ENCODE peak calls at places on chromosomes 6 and 20, in nine cellular contexts. Z, Y, T, M, K, A, G, D and U are unnamed samples. For H3K4me1, the result is how much of the 10 kb centered on the place peaks cover.

GRCh38 chr6:107221519-107221918 is 106.2 kb upstream of the BEND3 start:
- DNase-seq in Z (no peak), Y (no peak), T (no peak), M (no peak), K (no peak), A (no peak), G (no peak), D (no peak), U (no peak)

GRCh38 chr6:31574106-31575061 is 981 bp upstream of the TNF start:
- DNase-seq in Z (no peak), Y (no peak), T (no peak), M (no peak), K (no peak), A (no peak), G (no peak), D (peak), U (no peak)

GRCh38 chr6:21220271-21220987 is 373.1 kb upstream of the SOX4 start:
- DNase-seq in Z (no peak), Y (no peak), T (no peak), M (no peak), K (no peak), A (no peak), G (no peak), D (no peak), U (peak)

GRCh38 chr6:154920502-154921200 is 74.5 kb upstream of the TIAM2 start:
- DNase-seq in Z (no peak), Y (no peak), T (no peak), M (no peak), K (no peak), A (no peak), G (no peak), D (no peak), U (no peak)

GRCh38 chr6:35489995-35490791 is 6.7 kb downstream of the TEAD3 start:
- DNase-seq in Z (no peak), Y (no peak), T (peak), M (peak), K (no peak), A (peak), G (no peak), D (peak), U (peak)

GRCh38 chr6:2748183-2748582 is 2.5 kb downstream of the MYLK4 start:
- DNase-seq in Z (no peak), Y (no peak), T (no peak), M (no peak), K (no peak), A (no peak), G (no peak), D (no peak), U (no peak)

GRCh38 chr6:161459008-161459407 is 185.1 kb upstream of the AGPAT4 start:
- DNase-seq in Z (no peak), Y (no peak), T (no peak), M (no peak), K (no peak), A (no peak), G (no peak), D (no peak), U (no peak)

GRCh38 chr20:17823382-17824144 is 123.8 kb downstream of the BANF2 start:
- DNase-seq in Z (no peak), Y (no peak), T (no peak), M (no peak), K (no peak), A (no peak), G (no peak), D (no peak), U (no peak)

GRCh38 chr6:142416179-142416578 is 114.4 kb downstream of the ADGRG6 start:
- DNase-seq in Z (no peak), Y (no peak), T (no peak), M (no peak), K (no peak), A (no peak), G (no peak), D (no peak), U (no peak)

GRCh38 chr6:56984374-56984773 is 29.5 kb downstream of the BEND6 start:
- DNase-seq in Z (no peak), Y (no peak), T (no peak), M (no peak), K (no peak), A (no peak), G (no peak), D (no peak), U (no peak)

GRCh38 chr20:44900231-44900854 is 9.5 kb upstream of the PABPC1L start:
- DNase-seq in Z (no peak), Y (no peak), T (no peak), M (no peak), K (no peak), A (no peak), G (no peak), D (no peak), U (no peak)

GRCh38 chr6:161215193-161215592 is 58.7 kb downstream of the AGPAT4 start:
- DNase-seq in Z (no peak), Y (no peak), T (no peak), M (no peak), K (no peak), A (no peak), G (no peak), D (no peak), U (no peak)

GRCh38 chr6:107655245-107655644 is 165.3 kb downstream of the SOBP start:
- DNase-seq in Z (no peak), Y (no peak), T (no peak), M (no peak), K (no peak), A (no peak), G (no peak), D (peak), U (no peak)

GRCh38 chr6:100460650-100461204 is 4.0 kb downstream of the SIM1 start:
- DNase-seq in Z (no peak), Y (no peak), T (no peak), M (no peak), K (no peak), A (no peak), G (no peak), D (peak), U (no peak)

GRCh38 chr20:53582574-53583351 is 10.9 kb downstream of the ZNF217 start:
- DNase-seq in Z (peak), Y (peak), T (no peak), M (no peak), K (no peak), A (peak), G (no peak), D (peak), U (no peak)

GRCh38 chr6:5723905-5724691 is 282.6 kb downstream of the NRN1 start:
- DNase-seq in Z (no peak), Y (peak), T (no peak), M (no peak), K (peak), A (no peak), G (no peak), D (peak), U (no peak)

GRCh38 chr6:139390447-139390846 is 16.0 kb upstream of the CITED2 start:
- DNase-seq in Z (no peak), Y (no peak), T (no peak), M (no peak), K (no peak), A (no peak), G (no peak), D (no peak), U (no peak)

GRCh38 chr6:30044630-30045029 is 16.4 kb upstream of the POLR1H start:
- DNase-seq in Z (no peak), Y (peak), T (no peak), M (no peak), K (no peak), A (no peak), G (no peak), D (no peak), U (no peak)

GRCh38 chr6:63598001-63598250 is 25.6 kb downstream of the LOC128125822 start:
- DNase-seq in Z (no peak), Y (peak), T (no peak), M (no peak), K (no peak), A (no peak), G (no peak), D (peak), U (no peak)

GRCh38 chr6:45625191-45625664 is 247.5 kb upstream of the SUPT3H start:
- DNase-seq in Z (no peak), Y (no peak), T (no peak), M (no peak), K (no peak), A (no peak), G (no peak), D (no peak), U (no peak)

GRCh38 chr6:35717449-35718353 is 19.1 kb upstream of the ARMC12 start:
- DNase-seq in Z (no peak), Y (no peak), T (no peak), M (no peak), K (no peak), A (no peak), G (no peak), D (peak), U (no peak)

GRCh38 chr20:7231303-7231702 is 463.8 kb downstream of the BMP2 start:
- DNase-seq in Z (no peak), Y (no peak), T (no peak), M (no peak), K (no peak), A (no peak), G (no peak), D (no peak), U (no peak)

GRCh38 chr6:149436647-149437046 is 36.6 kb downstream of the SUMO4 start:
- DNase-seq in Z (no peak), Y (no peak), T (no peak), M (no peak), K (no peak), A (no peak), G (no peak), D (no peak), U (no peak)

GRCh38 chr6:34138924-34139323 is 7.0 kb downstream of the GRM4 start:
- DNase-seq in Z (no peak), Y (no peak), T (no peak), M (no peak), K (no peak), A (no peak), G (no peak), D (peak), U (no peak)

GRCh38 chr6:34142599-34142998 is 3.3 kb downstream of the GRM4 start:
- DNase-seq in Z (no peak), Y (peak), T (no peak), M (no peak), K (no peak), A (no peak), G (no peak), D (peak), U (no peak)

GRCh38 chr6:34142046-34142445 is 3.8 kb downstream of the GRM4 start:
- DNase-seq in Z (no peak), Y (no peak), T (no peak), M (no peak), K (no peak), A (no peak), G (no peak), D (no peak), U (no peak)

GRCh38 chr6:34138191-34138590 is 7.7 kb downstream of the GRM4 start:
- DNase-seq in Z (no peak), Y (no peak), T (no peak), M (no peak), K (no peak), A (no peak), G (no peak), D (no peak), U (no peak)

GRCh38 chr6:34140075-34140474 is 5.8 kb downstream of the GRM4 start:
- DNase-seq in Z (no peak), Y (no peak), T (no peak), M (no peak), K (no peak), A (no peak), G (no peak), D (no peak), U (no peak)
- H3K4me1 ChIP-seq in Z (under half), Y (under half), T (under half), M (under half), K (under half), A (under half), G (under half), D (under half), U (under half)

DNA sequence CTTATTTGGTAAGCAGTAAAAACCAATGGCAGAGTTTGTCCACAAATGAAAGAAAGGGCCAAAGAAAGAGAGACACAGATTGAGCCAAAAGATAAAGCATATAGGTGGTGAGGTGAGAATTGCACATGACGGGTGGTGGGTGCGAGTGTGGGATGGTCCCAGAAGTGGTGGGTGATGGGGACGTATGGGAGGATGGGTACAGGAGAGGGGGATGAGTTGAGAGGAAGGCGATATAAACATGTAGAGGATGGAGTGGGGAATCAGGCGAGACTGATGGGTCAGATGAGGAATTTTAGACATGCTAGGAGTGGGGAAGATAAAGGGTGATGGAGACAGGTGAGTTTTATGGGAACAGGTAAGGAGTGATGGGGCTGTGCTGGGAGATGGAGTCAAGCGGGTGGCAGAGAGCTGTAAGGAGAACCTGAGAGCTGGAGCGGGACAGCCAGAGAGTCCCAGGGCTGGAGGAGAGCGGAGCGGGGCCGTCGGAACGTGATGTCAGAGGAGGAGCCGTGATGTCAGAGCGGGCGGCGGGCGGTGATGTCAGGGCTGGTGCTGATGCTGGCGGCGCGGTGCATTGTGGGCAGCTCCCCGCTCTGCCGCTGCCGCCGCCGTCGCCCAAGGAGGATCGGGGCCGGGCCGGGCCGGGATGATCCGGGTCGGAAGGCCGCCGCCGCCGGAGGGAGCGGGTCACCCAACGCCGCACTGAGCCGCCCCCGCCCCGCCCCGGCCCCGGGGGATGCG is at the start of gene TTBK1:
- DNase-seq in Z (no peak), Y (no peak), T (no peak), M (no peak), K (no peak), A (no peak), G (no peak), D (no peak), U (no peak)
- H3K27ac ChIP-seq in Z (no peak), Y (no peak), T (no peak), M (no peak), K (no peak), A (no peak), G (no peak), D (no peak), U (no peak)

GRCh38 chr6:41002168-41002567 is 36.9 kb downstream of the UNC5CL start:
- DNase-seq in Z (no peak), Y (no peak), T (no peak), M (no peak), K (no peak), A (no peak), G (no peak), D (no peak), U (no peak)
- H3K4me1 ChIP-seq in Z (under half), Y (under half), T (under half), M (under half), K (under half), A (under half), G (under half), D (under half), U (under half)

GRCh38 chr20:46933150-46933549 is 38.5 kb downstream of the EYA2 start:
- DNase-seq in Z (no peak), Y (no peak), T (no peak), M (no peak), K (no peak), A (no peak), G (no peak), D (no peak), U (no peak)

GRCh38 chr20:46928580-46929132 is 34.0 kb downstream of the EYA2 start:
- DNase-seq in Z (no peak), Y (no peak), T (no peak), M (peak), K (no peak), A (peak), G (no peak), D (no peak), U (no peak)

GRCh38 chr20:46929902-46930301 is 35.3 kb downstream of the EYA2 start:
- DNase-seq in Z (no peak), Y (no peak), T (no peak), M (no peak), K (no peak), A (no peak), G (no peak), D (no peak), U (no peak)

GRCh38 chr20:46930940-46931339 is 36.3 kb downstream of the EYA2 start:
- DNase-seq in Z (no peak), Y (no peak), T (no peak), M (no peak), K (no peak), A (no peak), G (no peak), D (no peak), U (no peak)

GRCh38 chr20:46931699-46932098 is 37.1 kb downstream of the EYA2 start:
- DNase-seq in Z (no peak), Y (no peak), T (no peak), M (peak), K (no peak), A (peak), G (no peak), D (no peak), U (no peak)
- H3K27ac ChIP-seq in Z (no peak), Y (no peak), T (no peak), M (peak), K (no peak), A (no peak), G (no peak), D (no peak), U (peak)

GRCh38 chr6:158560787-158561246 is 926 bp downstream of the TMEM181 start:
- DNase-seq in Z (no peak), Y (peak), T (no peak), M (no peak), K (no peak), A (no peak), G (no peak), D (peak), U (peak)
- H3K4me1 ChIP-seq in Z (under half), Y (under half), T (under half), M (under half), K (under half), A (under half), G (under half), D (under half), U (under half)

GRCh38 chr6:84762220-84762940 is 2.0 kb downstream of the TBX18 start:
- DNase-seq in Z (no peak), Y (no peak), T (no peak), M (peak), K (no peak), A (no peak), G (no peak), D (no peak), U (no peak)

GRCh38 chr6:84756466-84756865 is 7.9 kb downstream of the TBX18 start:
- DNase-seq in Z (no peak), Y (no peak), T (no peak), M (no peak), K (no peak), A (no peak), G (no peak), D (no peak), U (no peak)

GRCh38 chr6:84763397-84764331 is 734 bp downstream of the TBX18 start:
- DNase-seq in Z (no peak), Y (no peak), T (no peak), M (peak), K (no peak), A (no peak), G (peak), D (peak), U (no peak)

GRCh38 chr6:84762941-84763396 is 1.4 kb downstream of the TBX18 start:
- DNase-seq in Z (no peak), Y (no peak), T (no peak), M (peak), K (no peak), A (no peak), G (no peak), D (peak), U (no peak)

DNA sequence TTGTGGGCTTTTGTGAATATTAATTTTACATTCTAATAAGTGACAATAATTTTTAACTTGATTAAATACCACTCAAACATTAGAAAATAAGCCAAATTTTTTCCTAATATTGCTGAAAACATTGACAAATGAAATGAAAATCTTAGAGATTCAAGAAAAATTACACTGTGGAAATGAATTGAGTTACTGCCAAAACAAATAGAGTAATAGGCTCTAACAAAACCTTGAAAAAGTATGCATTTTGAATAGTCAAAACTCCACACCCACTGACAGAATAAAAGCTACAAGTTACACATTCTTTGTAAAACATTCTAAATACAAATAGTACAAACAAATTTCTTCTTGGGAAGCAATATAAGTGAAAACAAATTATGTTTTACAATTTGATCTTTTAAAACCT is 5.9 kb downstream of the TBX18 start:
- DNase-seq in Z (no peak), Y (no peak), T (no peak), M (no peak), K (no peak), A (no peak), G (no peak), D (no peak), U (no peak)
- H3K27ac ChIP-seq in Z (no peak), Y (no peak), T (no peak), M (peak), K (no peak), A (no peak), G (no peak), D (no peak), U (no peak)

GRCh38 chr6:1004885-1005635 is 306.8 kb upstream of the FOXQ1 start:
- DNase-seq in Z (no peak), Y (no peak), T (no peak), M (no peak), K (no peak), A (no peak), G (peak), D (no peak), U (no peak)
- H3K4me1 ChIP-seq in Z (under half), Y (under half), T (under half), M (under half), K (under half), A (under half), G (under half), D (under half), U (under half)

GRCh38 chr20:13930246-13930645 is 60.2 kb downstream of the SEL1L2 start:
- DNase-seq in Z (no peak), Y (no peak), T (no peak), M (no peak), K (no peak), A (no peak), G (no peak), D (no peak), U (no peak)
- H3K27ac ChIP-seq in Z (no peak), Y (no peak), T (no peak), M (no peak), K (no peak), A (no peak), G (no peak), D (no peak), U (no peak)

DNA sequence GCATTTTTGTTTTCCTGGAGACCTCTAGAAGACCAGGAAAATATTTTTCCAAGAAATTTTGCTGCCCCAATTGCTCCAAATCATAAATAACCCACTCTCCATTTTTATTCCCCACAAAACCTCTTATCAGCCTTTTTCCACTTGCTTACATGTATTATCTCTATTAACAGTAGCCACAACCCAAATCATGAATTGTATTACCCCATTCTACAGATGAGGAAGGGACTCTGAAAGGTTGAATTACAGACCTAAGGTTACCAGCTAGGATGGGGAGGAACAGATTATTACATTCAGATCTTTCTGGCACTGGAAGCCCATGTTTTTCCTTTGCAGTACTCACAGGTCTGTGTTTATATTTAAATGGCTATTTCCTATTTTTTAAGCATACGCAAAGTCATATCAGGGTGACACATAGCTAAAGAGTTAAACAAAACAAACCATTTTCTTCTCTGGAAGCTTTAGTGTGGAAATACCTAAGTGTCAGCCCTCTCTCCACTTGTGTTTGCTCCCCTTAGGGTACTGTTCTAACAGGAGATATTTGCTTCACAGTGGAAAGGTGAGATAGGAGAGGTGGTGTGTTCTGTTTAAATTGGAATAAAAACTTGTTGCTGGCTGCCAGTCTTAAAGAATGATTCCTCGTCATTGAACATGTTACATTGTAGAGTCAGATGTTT is 18.7 kb downstream of the PHACTR2 start:
- DNase-seq in Z (no peak), Y (no peak), T (no peak), M (no peak), K (no peak), A (no peak), G (no peak), D (no peak), U (no peak)
- H3K4me1 ChIP-seq in Z (half or more), Y (half or more), T (under half), M (half or more), K (under half), A (under half), G (under half), D (under half), U (under half)